ENCODE peak calls at places on chromosomes 3 and 15, in ten cellular contexts. One of them, this sample, is unnamed.

GRCh38 chr15:83844742-83845141 is 190.8 kb downstream of the ADAMTSL3 start:
- DNase-seq in stimulated activated CD4-positive, alpha-beta T cell treated with anti-CD3 and anti-CD28 coated beads, Interleukin-15, amount 100 ng/mL, for 24 hours: no peak
- DNase-seq in upper lobe of left lung: no peak
- DNase-seq in lung microvascular endothelial cell: no peak
- DNase-seq in NCI-H1092 treated with DMSO at 0.1 percent for 48 hours: no peak
- DNase-seq in NCI-H748 treated with DMSO at 0.1 percent for 48 hours: no peak
- DNase-seq in midbrain: no peak
- DNase-seq in ovary: no peak
- DNase-seq in esophagus squamous epithelium: no peak
- DNase-seq in cardiac fibroblast: no peak
- DNase-seq in this sample: no peak

GRCh38 chr3:191499307-191500125 is 38.6 kb downstream of the PYDC2 start:
- DNase-seq in stimulated activated CD4-positive, alpha-beta T cell treated with anti-CD3 and anti-CD28 coated beads, Interleukin-15, amount 100 ng/mL, for 24 hours: no peak
- DNase-seq in upper lobe of left lung: no peak
- DNase-seq in lung microvascular endothelial cell: peak; percentile 11
- DNase-seq in NCI-H1092 treated with DMSO at 0.1 percent for 48 hours: peak; percentile 79
- DNase-seq in NCI-H748 treated with DMSO at 0.1 percent for 48 hours: no peak
- DNase-seq in midbrain: peak; percentile 11
- DNase-seq in ovary: peak; percentile 56
- DNase-seq in esophagus squamous epithelium: no peak
- DNase-seq in cardiac fibroblast: peak; percentile 48
- DNase-seq in this sample: peak; percentile 8

GRCh38 chr3:36512561-36512960 is 132.3 kb downstream of the STAC start:
- DNase-seq in stimulated activated CD4-positive, alpha-beta T cell treated with anti-CD3 and anti-CD28 coated beads, Interleukin-15, amount 100 ng/mL, for 24 hours: no peak
- DNase-seq in upper lobe of left lung: no peak
- DNase-seq in lung microvascular endothelial cell: no peak
- DNase-seq in NCI-H1092 treated with DMSO at 0.1 percent for 48 hours: no peak
- DNase-seq in NCI-H748 treated with DMSO at 0.1 percent for 48 hours: no peak
- DNase-seq in midbrain: no peak
- DNase-seq in ovary: no peak
- DNase-seq in esophagus squamous epithelium: no peak
- DNase-seq in cardiac fibroblast: no peak
- DNase-seq in this sample: no peak

GRCh38 chr15:38707802-38708671 is 143.4 kb upstream of the RASGRP1 start:
- DNase-seq in stimulated activated CD4-positive, alpha-beta T cell treated with anti-CD3 and anti-CD28 coated beads, Interleukin-15, amount 100 ng/mL, for 24 hours: no peak
- DNase-seq in upper lobe of left lung: no peak
- DNase-seq in lung microvascular endothelial cell: peak; percentile 82
- DNase-seq in NCI-H1092 treated with DMSO at 0.1 percent for 48 hours: peak; percentile 14
- DNase-seq in NCI-H748 treated with DMSO at 0.1 percent for 48 hours: no peak
- DNase-seq in midbrain: peak; percentile 62
- DNase-seq in ovary: no peak
- DNase-seq in esophagus squamous epithelium: no peak
- DNase-seq in cardiac fibroblast: peak; percentile 78
- DNase-seq in this sample: peak; percentile 27

GRCh38 chr3:71504250-71505036 is 79.1 kb downstream of the FOXP1 start:
- DNase-seq in stimulated activated CD4-positive, alpha-beta T cell treated with anti-CD3 and anti-CD28 coated beads, Interleukin-15, amount 100 ng/mL, for 24 hours: peak; percentile 68
- DNase-seq in upper lobe of left lung: peak; percentile 48
- DNase-seq in lung microvascular endothelial cell: peak; percentile 94
- DNase-seq in NCI-H1092 treated with DMSO at 0.1 percent for 48 hours: no peak
- DNase-seq in NCI-H748 treated with DMSO at 0.1 percent for 48 hours: no peak
- DNase-seq in midbrain: no peak
- DNase-seq in ovary: no peak
- DNase-seq in esophagus squamous epithelium: no peak
- DNase-seq in cardiac fibroblast: peak; percentile 69
- DNase-seq in this sample: peak; percentile 81

GRCh38 chr3:152540120-152540519 is 271.4 kb downstream of the MBNL1 start:
- DNase-seq in stimulated activated CD4-positive, alpha-beta T cell treated with anti-CD3 and anti-CD28 coated beads, Interleukin-15, amount 100 ng/mL, for 24 hours: no peak
- DNase-seq in upper lobe of left lung: no peak
- DNase-seq in lung microvascular endothelial cell: no peak
- DNase-seq in NCI-H1092 treated with DMSO at 0.1 percent for 48 hours: no peak
- DNase-seq in NCI-H748 treated with DMSO at 0.1 percent for 48 hours: no peak
- DNase-seq in midbrain: no peak
- DNase-seq in ovary: no peak
- DNase-seq in esophagus squamous epithelium: no peak
- DNase-seq in cardiac fibroblast: no peak
- DNase-seq in this sample: no peak

GRCh38 chr3:49377483-49377882 is 19.3 kb upstream of the GPX1 start:
- DNase-seq in stimulated activated CD4-positive, alpha-beta T cell treated with anti-CD3 and anti-CD28 coated beads, Interleukin-15, amount 100 ng/mL, for 24 hours: peak; percentile 69
- DNase-seq in upper lobe of left lung: peak; percentile 48
- DNase-seq in lung microvascular endothelial cell: peak; percentile 19
- DNase-seq in NCI-H1092 treated with DMSO at 0.1 percent for 48 hours: no peak
- DNase-seq in NCI-H748 treated with DMSO at 0.1 percent for 48 hours: no peak
- DNase-seq in midbrain: no peak
- DNase-seq in ovary: no peak
- DNase-seq in esophagus squamous epithelium: no peak
- DNase-seq in cardiac fibroblast: peak; percentile 35
- DNase-seq in this sample: no peak

GRCh38 chr15:91604122-91604521 is 249.4 kb upstream of the SLCO3A1 start:
- DNase-seq in stimulated activated CD4-positive, alpha-beta T cell treated with anti-CD3 and anti-CD28 coated beads, Interleukin-15, amount 100 ng/mL, for 24 hours: no peak
- DNase-seq in upper lobe of left lung: no peak
- DNase-seq in lung microvascular endothelial cell: no peak
- DNase-seq in NCI-H1092 treated with DMSO at 0.1 percent for 48 hours: no peak
- DNase-seq in NCI-H748 treated with DMSO at 0.1 percent for 48 hours: no peak
- DNase-seq in midbrain: no peak
- DNase-seq in ovary: no peak
- DNase-seq in esophagus squamous epithelium: no peak
- DNase-seq in cardiac fibroblast: no peak
- DNase-seq in this sample: no peak

GRCh38 chr3:127604035-127604434 is 5.8 kb downstream of the MCM2 start:
- DNase-seq in stimulated activated CD4-positive, alpha-beta T cell treated with anti-CD3 and anti-CD28 coated beads, Interleukin-15, amount 100 ng/mL, for 24 hours: no peak
- DNase-seq in upper lobe of left lung: no peak
- DNase-seq in lung microvascular endothelial cell: no peak
- DNase-seq in NCI-H1092 treated with DMSO at 0.1 percent for 48 hours: no peak
- DNase-seq in NCI-H748 treated with DMSO at 0.1 percent for 48 hours: no peak
- DNase-seq in midbrain: no peak
- DNase-seq in ovary: no peak
- DNase-seq in esophagus squamous epithelium: no peak
- DNase-seq in cardiac fibroblast: no peak
- DNase-seq in this sample: no peak

This sample was measured in hepatic stellate cell.